ENCODE peak calls at places on chromosomes 13 and 19, in ten cellular contexts. F, M, N, D, C, B, T, I, O and J are unnamed samples.

GRCh38 chr13:33494596-33495214 is 209.2 kb upstream of the STARD13 start:
- DNase-seq in F (no peak), M (no peak), N (no peak), D (peak), C (peak), B (peak), T (no peak), I (no peak), O (no peak), J (no peak)

GRCh38 chr13:59483441-59484116 is 680.1 kb downstream of the DIAPH3 start:
- DNase-seq in F (no peak), M (no peak), N (no peak), D (peak), C (no peak), B (no peak), T (no peak), I (no peak), O (no peak), J (no peak)

GRCh38 chr19:14369399-14370168 is 11.7 kb upstream of the ADGRE5 start:
- DNase-seq in F (no peak), M (no peak), N (peak), D (peak), C (peak), B (no peak), T (no peak), I (peak), O (no peak), J (no peak)

GRCh38 chr13:33433316-33433715 is 147.8 kb upstream of the STARD13 start:
- DNase-seq in F (no peak), M (no peak), N (no peak), D (no peak), C (no peak), B (no peak), T (no peak), I (no peak), O (no peak), J (no peak)

GRCh38 chr13:111911141-111911720 is 155.7 kb upstream of the SOX1 start:
- DNase-seq in F (no peak), M (no peak), N (peak), D (no peak), C (no peak), B (no peak), T (no peak), I (no peak), O (no peak), J (no peak)

GRCh38 chr19:55075366-55075998 is at the start of gene EPS8L1:
- DNase-seq in F (no peak), M (no peak), N (no peak), D (no peak), C (no peak), B (no peak), T (no peak), I (no peak), O (no peak), J (no peak)

GRCh38 chr19:14933506-14933905 is 7.8 kb upstream of the OR7C2 start:
- DNase-seq in F (no peak), M (no peak), N (no peak), D (no peak), C (no peak), B (no peak), T (no peak), I (no peak), O (no peak), J (no peak)

GRCh38 chr13:42615691-42616090 is 41.7 kb downstream of the TNFSF11 start:
- DNase-seq in F (no peak), M (no peak), N (no peak), D (peak), C (no peak), B (no peak), T (no peak), I (no peak), O (no peak), J (no peak)

GRCh38 chr13:30125422-30126073 is 181.8 kb downstream of the KATNAL1 start:
- DNase-seq in F (peak), M (peak), N (no peak), D (peak), C (peak), B (peak), T (no peak), I (no peak), O (no peak), J (peak)

GRCh38 chr13:28347456-28348371 is 147.2 kb downstream of the FLT1 start:
- DNase-seq in F (no peak), M (no peak), N (no peak), D (no peak), C (no peak), B (no peak), T (no peak), I (no peak), O (no peak), J (no peak)

GRCh38 chr19:16957151-16957662 is 68.4 kb downstream of the F2RL3 start:
- DNase-seq in F (peak), M (no peak), N (no peak), D (no peak), C (no peak), B (no peak), T (no peak), I (no peak), O (no peak), J (peak)

GRCh38 chr19:35404879-35405622 is 34.2 kb downstream of the GPR42 start:
- DNase-seq in F (no peak), M (no peak), N (no peak), D (peak), C (peak), B (peak), T (no peak), I (no peak), O (peak), J (no peak)

GRCh38 chr13:40352385-40352778 is 314.1 kb downstream of the FOXO1 start:
- DNase-seq in F (no peak), M (peak), N (no peak), D (no peak), C (no peak), B (no peak), T (peak), I (no peak), O (no peak), J (no peak)

GRCh38 chr13:30616927-30617314 is 799 bp upstream of the USPL1 start:
- DNase-seq in F (peak), M (peak), N (peak), D (peak), C (peak), B (peak), T (peak), I (peak), O (no peak), J (peak)

GRCh38 chr19:10871711-10872550 is 578 bp downstream of the CARM1 start:
- DNase-seq in F (no peak), M (peak), N (no peak), D (no peak), C (peak), B (no peak), T (no peak), I (no peak), O (no peak), J (no peak)

GRCh38 chr13:39397866-39398265 is 205.1 kb downstream of the LHFPL6 start:
- DNase-seq in F (no peak), M (no peak), N (no peak), D (no peak), C (no peak), B (no peak), T (no peak), I (no peak), O (no peak), J (no peak)

GRCh38 chr19:13978306-13978705 is 26.0 kb downstream of the DCAF15 start:
- DNase-seq in F (peak), M (no peak), N (peak), D (no peak), C (peak), B (no peak), T (peak), I (no peak), O (no peak), J (peak)

GRCh38 chr19:2223959-2224358 is 12.2 kb downstream of the PLEKHJ1 start:
- DNase-seq in F (no peak), M (no peak), N (no peak), D (no peak), C (no peak), B (no peak), T (no peak), I (no peak), O (no peak), J (no peak)